ENCODE peak calls at places on chromosomes 11 and 22, in ten cellular contexts. R is PC-3; S is osteoblast; A is CD8-positive, alpha-beta memory T cell; G is gastrocnemius medialis; Y is fibroblast of pulmonary artery; L is mammary epithelial cell; B is mucosa of descending colon; K is lower lobe of right lung; T is heart left ventricle. P is an unnamed sample.

GRCh38 chr11:62171261-62171723 is 18.7 kb upstream of the SCGB1D1 start:
- DNase-seq in G (peak; percentile 38), T (peak; percentile 78), S (peak; percentile 86), Y (peak; percentile 86), A (peak; percentile 58), K (peak; percentile 59), R (peak; percentile 96), B (peak; percentile 57), L (peak; percentile 71), P (peak; percentile 87)

GRCh38 chr11:43868852-43869567 is 11.6 kb upstream of the ALKBH3 start:
- DNase-seq in T (no peak), B (no peak), R (peak; percentile 39), A (peak; percentile 8), K (no peak), Y (peak; percentile 92), S (peak; percentile 92), L (peak; percentile 88), G (no peak), P (peak; percentile 93)

GRCh38 chr11:9144828-9145227 is 53.4 kb upstream of the SCUBE2 start:
- DNase-seq in R (peak; percentile 71), Y (no peak), L (peak; percentile 68), S (no peak), G (no peak), B (no peak), K (no peak), T (no peak), A (no peak), P (peak; percentile 6)

GRCh38 chr11:103961010-103961409 is 75.4 kb upstream of the DDI1 start:
- DNase-seq in T (no peak), L (peak; percentile 61), S (no peak), B (no peak), Y (peak; percentile 32), K (no peak), R (peak; percentile 73), A (no peak), G (no peak), P (no peak)

GRCh38 chr22:36409911-36410756 is 22.4 kb upstream of the MYH9 start:
- DNase-seq in A (peak; percentile 76), Y (peak; percentile 53), B (peak; percentile 94), L (peak; percentile 98), K (peak; percentile 96), G (peak; percentile 63), T (peak; percentile 87), S (no peak), R (peak; percentile 97), P (no peak)

GRCh38 chr11:73623651-73624050 is 22.7 kb upstream of the PLEKHB1 start:
- DNase-seq in A (no peak), K (no peak), G (peak; percentile 4), L (no peak), S (no peak), B (no peak), T (no peak), Y (no peak), R (no peak), P (no peak)

GRCh38 chr22:46381731-46382130 is 46.2 kb downstream of the TRMU start:
- DNase-seq in Y (no peak), T (no peak), B (no peak), S (no peak), L (no peak), R (no peak), G (no peak), K (no peak), A (no peak), P (no peak)

GRCh38 chr11:109422755-109423113 is 744 bp downstream of the C11orf87 start:
- DNase-seq in K (no peak), L (peak; percentile 19), S (peak; percentile 76), Y (peak; percentile 17), G (no peak), A (no peak), T (no peak), B (no peak), R (no peak), P (no peak)

GRCh38 chr11:69915151-69915500 is 95.9 kb upstream of the FGF3 start:
- DNase-seq in K (no peak), Y (no peak), A (no peak), B (no peak), L (peak; percentile 84), S (peak; percentile 96), G (no peak), R (peak; percentile 93), T (no peak), P (no peak)

GRCh38 chr22:38455530-38456271 is 702 bp upstream of the KCNJ4 start:
- DNase-seq in A (no peak), T (peak; percentile 57), Y (no peak), G (no peak), B (peak; percentile 47), S (peak; percentile 96), L (no peak), K (no peak), R (no peak), P (peak; percentile 40)

GRCh38 chr11:111162306-111162705 is 83.2 kb upstream of the POU2AF2 start:
- DNase-seq in A (no peak), S (no peak), K (no peak), Y (peak; percentile 61), B (no peak), T (no peak), L (peak; percentile 24), R (no peak), G (no peak), P (peak; percentile 6)

GRCh38 chr11:6611092-6612007 is 666 bp downstream of the TAF10 start:
- DNase-seq in R (no peak), S (no peak), B (peak; percentile 77), K (peak; percentile 71), L (peak; percentile 14), T (no peak), Y (peak; percentile 31), G (peak; percentile 10), A (no peak), P (no peak)

GRCh38 chr11:104653011-104653806 is 245.1 kb downstream of the CASP12 start:
- DNase-seq in A (no peak), G (no peak), Y (peak; percentile 21), B (no peak), R (no peak), L (no peak), K (no peak), S (no peak), T (peak; percentile 23), P (no peak)

GRCh38 chr11:73335204-73335923 is 27.3 kb downstream of the ARHGEF17 start:
- DNase-seq in L (peak; percentile 55), T (peak; percentile 75), B (peak; percentile 92), S (peak; percentile 95), Y (peak; percentile 84), A (peak; percentile 70), G (peak; percentile 47), K (peak; percentile 81), R (peak; percentile 94), P (peak; percentile 56)

GRCh38 chr11:85965202-85965601 is 103.7 kb downstream of the PICALM start:
- DNase-seq in R (no peak), T (no peak), G (no peak), A (no peak), Y (no peak), S (no peak), L (no peak), K (no peak), B (no peak), P (no peak)

GRCh38 chr11:46100670-46101069 is 20.6 kb downstream of the PHF21A start:
- DNase-seq in T (no peak), B (no peak), G (no peak), R (no peak), K (no peak), L (no peak), A (no peak), S (no peak), Y (no peak), P (peak; percentile 34)
- H3K4me3 ChIP-seq in T (no peak overlapping the region), B (no peak overlapping the region), G (no peak overlapping the region), R (no peak overlapping the region), K (no peak overlapping the region), L (no peak overlapping the region), A (peak overlapping the region; percentile 23), S (no peak overlapping the region), Y (no peak overlapping the region), P (no peak overlapping the region)

GRCh38 chr11:7871056-7871455 is 60.0 kb downstream of the OR10A6 start:
- DNase-seq in R (no peak), B (no peak), G (no peak), T (no peak), A (no peak), Y (peak; percentile 61), S (no peak), K (no peak), L (peak; percentile 55), P (no peak)

GRCh38 chr11:7869467-7869866 is 61.6 kb downstream of the OR10A6 start:
- DNase-seq in B (no peak), L (peak; percentile 44), S (no peak), G (no peak), K (no peak), A (no peak), R (no peak), T (no peak), Y (peak; percentile 82), P (no peak)

GRCh38 chr11:7874061-7874460 is 57.0 kb downstream of the OR10A6 start:
- DNase-seq in L (peak; percentile 50), R (no peak), K (no peak), Y (peak; percentile 22), G (no peak), B (no peak), T (no peak), A (no peak), S (no peak), P (no peak)

GRCh38 chr11:7872913-7873312 is 58.2 kb downstream of the OR10A6 start:
- DNase-seq in Y (no peak), R (no peak), T (no peak), B (no peak), S (no peak), L (peak; percentile 71), A (no peak), K (no peak), G (no peak), P (no peak)
- H3K4me3 ChIP-seq in Y (no peak overlapping the region), R (no peak overlapping the region), T (no peak overlapping the region), B (no peak overlapping the region), S (no peak overlapping the region), L (no peak overlapping the region), A (no peak overlapping the region), K (no peak overlapping the region), G (no peak overlapping the region), P (no peak overlapping the region)

DNA sequence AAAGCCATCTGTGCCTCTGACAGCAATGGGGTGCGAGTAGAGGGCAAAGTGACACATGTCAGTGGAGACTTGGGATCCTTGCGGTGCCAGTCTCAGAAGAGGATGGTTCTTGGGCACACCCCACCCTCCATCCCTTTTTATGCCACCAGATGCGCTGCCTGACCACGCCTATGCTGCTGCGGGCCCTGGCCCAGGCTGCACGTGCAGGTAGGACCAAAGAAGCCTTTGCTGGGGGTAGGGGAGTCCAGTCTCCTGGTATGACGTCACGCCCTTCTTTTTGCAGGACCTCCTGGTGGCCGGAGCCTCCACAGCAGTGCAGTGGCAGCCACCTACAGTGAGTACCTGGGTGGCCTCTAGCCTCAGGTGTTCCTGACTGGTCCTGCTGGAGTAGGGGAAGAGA is 1.5 kb downstream of the NDUFS8 start:
- DNase-seq in Y (no peak), R (no peak), K (no peak), L (no peak), S (no peak), B (no peak), A (no peak), T (no peak), G (no peak), P (no peak)
- H3K4me3 ChIP-seq in Y (no peak overlapping the region), R (peak overlapping the region; percentile 91), K (no peak overlapping the region), L (no peak overlapping the region), S (peak overlapping the region; percentile 82), B (no peak overlapping the region), A (peak overlapping the region; percentile 72), T (peak overlapping the region; percentile 90), G (peak overlapping the region; percentile 93), P (peak overlapping the region; percentile 96)

DNA sequence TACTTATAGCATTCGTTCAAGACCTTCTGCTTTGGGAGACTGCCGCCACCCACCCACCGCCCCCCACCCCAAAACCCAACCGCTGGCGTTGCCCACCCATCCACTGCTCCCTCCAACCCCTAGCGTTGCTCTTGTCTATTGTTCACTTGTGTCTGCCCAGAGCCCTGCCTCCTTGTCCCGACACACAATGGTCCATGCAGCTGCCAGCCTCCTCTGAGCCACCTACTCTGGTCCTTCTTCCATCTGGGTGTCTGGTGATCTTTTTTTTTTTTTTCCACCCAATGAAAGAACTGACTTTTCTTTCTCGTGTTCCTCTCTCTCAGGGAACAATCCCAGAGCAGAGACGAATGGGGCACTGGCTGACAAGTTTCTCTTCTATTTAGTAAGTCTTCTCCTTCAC is 256.0 kb upstream of the SESN3 start:
- DNase-seq in Y (no peak), L (no peak), B (no peak), T (no peak), S (no peak), R (no peak), A (no peak), G (no peak), K (no peak), P (no peak)
- H3K4me3 ChIP-seq in Y (no peak overlapping the region), L (no peak overlapping the region), B (no peak overlapping the region), T (no peak overlapping the region), S (no peak overlapping the region), R (no peak overlapping the region), A (no peak overlapping the region), G (no peak overlapping the region), K (no peak overlapping the region), P (no peak overlapping the region)